ENCODE peak calls at places on chromosomes 13 and 19, in six cellular contexts. Z is HFF-Myc; S is T-helper 1 cell; K is fibroblast of the conjunctiva; B is activated CD8-positive, alpha-beta T cell treated with anti-CD3 and anti-CD28 coated beads, Interleukin-2, amount 10 ng/mL, durations not matched to agents 7 days and 5 days; X is neuronal stem cell. J is an unnamed sample.

GRCh38 chr19:7540761-7541480 is 5.4 kb downstream of the PNPLA6 start:
- DNase-seq in Z (no peak), S (no peak), K (no peak), B (no peak), X (no peak), J (peak; percentile 19)

GRCh38 chr19:13027031-13027430 is 31.8 kb downstream of the NFIX start:
- DNase-seq in Z (no peak), S (no peak), K (no peak), B (no peak), X (no peak), J (no peak)

GRCh38 chr19:52691215-52691610 is 43.6 kb downstream of the ZNF611 start:
- DNase-seq in Z (no peak), S (no peak), K (no peak), B (no peak), X (no peak), J (no peak)

GRCh38 chr13:81393110-81393509 is 1052.2 kb upstream of the SPRY2 start:
- DNase-seq in Z (no peak), S (no peak), K (no peak), B (no peak), X (no peak), J (no peak)

GRCh38 chr13:101925731-101926130 is 473.3 kb downstream of the ITGBL1 start:
- DNase-seq in Z (no peak), S (no peak), K (no peak), B (no peak), X (no peak), J (no peak)

GRCh38 chr13:26914624-26915023 is 154.0 kb upstream of the GPR12 start:
- DNase-seq in Z (peak; percentile 48), S (no peak), K (no peak), B (peak; percentile 32), X (no peak), J (no peak)

GRCh38 chr13:99911965-99912566 is 59.5 kb downstream of the ZIC5 start:
- DNase-seq in Z (no peak), S (no peak), K (no peak), B (no peak), X (no peak), J (no peak)

GRCh38 chr13:99565478-99566124 is 64.3 kb downstream of the TM9SF2 start:
- DNase-seq in Z (no peak), S (no peak), K (no peak), B (no peak), X (no peak), J (no peak)

GRCh38 chr19:46730595-46730994 is 13.7 kb upstream of the PRKD2 start:
- DNase-seq in Z (no peak), S (no peak), K (no peak), B (no peak), X (no peak), J (no peak)

GRCh38 chr19:17325881-17326594 is 8.6 kb downstream of the ANO8 start:
- DNase-seq in Z (no peak), S (no peak), K (no peak), B (no peak), X (no peak), J (no peak)

GRCh38 chr13:51231456-51231855 is 9.3 kb downstream of the FAM124A start:
- DNase-seq in Z (no peak), S (no peak), K (no peak), B (no peak), X (no peak), J (no peak)

GRCh38 chr13:35285677-35286076 is 190.8 kb downstream of the MAB21L1 start:
- DNase-seq in Z (no peak), S (no peak), K (no peak), B (no peak), X (no peak), J (peak; percentile 1)

GRCh38 chr13:108322206-108322824 is 52.8 kb downstream of the TNFSF13B start:
- DNase-seq in Z (peak; percentile 21), S (no peak), K (peak; percentile 33), B (no peak), X (peak; percentile 24), J (peak; percentile 66)

GRCh38 chr19:8332976-8333770 is 9.9 kb downstream of the KANK3 start:
- DNase-seq in Z (no peak), S (no peak), K (no peak), B (no peak), X (no peak), J (no peak)

GRCh38 chr13:113545455-113545930 is 39.1 kb upstream of the TFDP1 start:
- DNase-seq in Z (peak; percentile 11), S (no peak), K (peak; percentile 43), B (no peak), X (no peak), J (peak; percentile 16)